ENCODE peak calls at places on chromosomes 13 and 19, in nine cellular contexts. One of them, this sample, is unnamed.
A peak's percentile ranks its signal among the peaks of the same experiment; 100 is the strongest.

GRCh38 chr13:30743319-30744055 is 8.1 kb downstream of the ALOX5AP start:
- DNase-seq in neural progenitor cell: no peak
- DNase-seq in esophagus muscularis mucosa: no peak
- DNase-seq in psoas muscle: peak; percentile 61
- DNase-seq in heart left ventricle: no peak
- DNase-seq in testis: peak; percentile 71
- DNase-seq in HFF-Myc: peak; percentile 84
- DNase-seq in AG04450: peak; percentile 93
- DNase-seq in ovary: peak; percentile 38
- DNase-seq in this sample: peak; percentile 99

GRCh38 chr19:22545751-22546150 is 88.4 kb upstream of the ZNF492 start:
- DNase-seq in AG04450: no peak
- DNase-seq in heart left ventricle: no peak
- DNase-seq in ovary: peak; percentile 81
- DNase-seq in psoas muscle: no peak
- DNase-seq in testis: peak; percentile 86
- DNase-seq in esophagus muscularis mucosa: no peak
- DNase-seq in neural progenitor cell: peak; percentile 7
- DNase-seq in HFF-Myc: peak; percentile 0
- DNase-seq in this sample: no peak

GRCh38 chr19:16340092-16340491 is 15.5 kb downstream of the KLF2 start:
- DNase-seq in testis: no peak
- DNase-seq in psoas muscle: no peak
- DNase-seq in esophagus muscularis mucosa: no peak
- DNase-seq in ovary: peak; percentile 71
- DNase-seq in HFF-Myc: no peak
- DNase-seq in AG04450: no peak
- DNase-seq in heart left ventricle: no peak
- DNase-seq in neural progenitor cell: no peak
- DNase-seq in this sample: peak; percentile 66

GRCh38 chr19:8110931-8111330 is 38.5 kb downstream of the FBN3 start:
- DNase-seq in testis: no peak
- DNase-seq in psoas muscle: no peak
- DNase-seq in HFF-Myc: no peak
- DNase-seq in ovary: no peak
- DNase-seq in heart left ventricle: peak; percentile 28
- DNase-seq in AG04450: no peak
- DNase-seq in neural progenitor cell: no peak
- DNase-seq in esophagus muscularis mucosa: no peak
- DNase-seq in this sample: no peak

GRCh38 chr13:42497798-42498197 is 76.2 kb upstream of the TNFSF11 start:
- DNase-seq in AG04450: no peak
- DNase-seq in neural progenitor cell: no peak
- DNase-seq in esophagus muscularis mucosa: no peak
- DNase-seq in psoas muscle: no peak
- DNase-seq in heart left ventricle: no peak
- DNase-seq in HFF-Myc: no peak
- DNase-seq in testis: no peak
- DNase-seq in ovary: no peak
- DNase-seq in this sample: peak; percentile 85

GRCh38 chr13:113178070-113178895 is 19.8 kb downstream of the PROZ start:
- DNase-seq in heart left ventricle: no peak
- DNase-seq in neural progenitor cell: no peak
- DNase-seq in psoas muscle: no peak
- DNase-seq in ovary: no peak
- DNase-seq in HFF-Myc: peak; percentile 65
- DNase-seq in AG04450: peak; percentile 97
- DNase-seq in testis: no peak
- DNase-seq in esophagus muscularis mucosa: no peak
- DNase-seq in this sample: peak; percentile 91

GRCh38 chr19:32186542-32187330 is 158.7 kb upstream of the ZNF507 start:
- DNase-seq in neural progenitor cell: no peak
- DNase-seq in psoas muscle: no peak
- DNase-seq in heart left ventricle: no peak
- DNase-seq in ovary: no peak
- DNase-seq in esophagus muscularis mucosa: no peak
- DNase-seq in AG04450: no peak
- DNase-seq in testis: no peak
- DNase-seq in HFF-Myc: no peak
- DNase-seq in this sample: no peak

GRCh38 chr19:58361900-58362271 is 665 bp downstream of the ZNF497 start:
- DNase-seq in testis: peak; percentile 63
- DNase-seq in HFF-Myc: no peak
- DNase-seq in ovary: peak; percentile 72
- DNase-seq in psoas muscle: peak; percentile 76
- DNase-seq in esophagus muscularis mucosa: no peak
- DNase-seq in AG04450: no peak
- DNase-seq in heart left ventricle: peak; percentile 75
- DNase-seq in neural progenitor cell: no peak
- DNase-seq in this sample: no peak

GRCh38 chr13:94617389-94618000 is 15.8 kb downstream of the GPR180 start:
- DNase-seq in testis: no peak
- DNase-seq in psoas muscle: no peak
- DNase-seq in AG04450: no peak
- DNase-seq in heart left ventricle: no peak
- DNase-seq in ovary: no peak
- DNase-seq in neural progenitor cell: no peak
- DNase-seq in HFF-Myc: no peak
- DNase-seq in esophagus muscularis mucosa: no peak
- DNase-seq in this sample: peak; percentile 24

GRCh38 chr13:76903544-76904162 is 17.4 kb upstream of the KCTD12 start:
- DNase-seq in ovary: peak; percentile 48
- DNase-seq in neural progenitor cell: peak; percentile 81
- DNase-seq in heart left ventricle: peak; percentile 67
- DNase-seq in psoas muscle: no peak
- DNase-seq in HFF-Myc: no peak
- DNase-seq in esophagus muscularis mucosa: no peak
- DNase-seq in testis: peak; percentile 69
- DNase-seq in AG04450: peak; percentile 50
- DNase-seq in this sample: peak; percentile 77

GRCh38 chr13:27293873-27294515 is 23.4 kb downstream of the RASL11A start:
- DNase-seq in AG04450: no peak
- DNase-seq in testis: no peak
- DNase-seq in HFF-Myc: no peak
- DNase-seq in heart left ventricle: no peak
- DNase-seq in esophagus muscularis mucosa: no peak
- DNase-seq in neural progenitor cell: no peak
- DNase-seq in ovary: no peak
- DNase-seq in psoas muscle: no peak
- DNase-seq in this sample: no peak

GRCh38 chr13:89199138-89199537 is 1528.0 kb downstream of the SLITRK5 start:
- DNase-seq in heart left ventricle: no peak
- DNase-seq in testis: no peak
- DNase-seq in AG04450: no peak
- DNase-seq in neural progenitor cell: no peak
- DNase-seq in ovary: no peak
- DNase-seq in psoas muscle: no peak
- DNase-seq in esophagus muscularis mucosa: no peak
- DNase-seq in HFF-Myc: no peak
- DNase-seq in this sample: no peak

GRCh38 chr13:21734961-21735360 is 64.1 kb downstream of the FGF9 start:
- DNase-seq in HFF-Myc: no peak
- DNase-seq in testis: no peak
- DNase-seq in psoas muscle: no peak
- DNase-seq in heart left ventricle: no peak
- DNase-seq in AG04450: no peak
- DNase-seq in esophagus muscularis mucosa: no peak
- DNase-seq in ovary: no peak
- DNase-seq in neural progenitor cell: no peak
- DNase-seq in this sample: no peak

GRCh38 chr13:92379371-92379770 is 847.2 kb upstream of the GPC6 start:
- DNase-seq in HFF-Myc: no peak
- DNase-seq in psoas muscle: no peak
- DNase-seq in AG04450: no peak
- DNase-seq in esophagus muscularis mucosa: no peak
- DNase-seq in heart left ventricle: no peak
- DNase-seq in neural progenitor cell: no peak
- DNase-seq in testis: no peak
- DNase-seq in ovary: no peak
- DNase-seq in this sample: no peak

GRCh38 chr19:44626067-44626624 is 12.8 kb downstream of the IGSF23 start:
- DNase-seq in testis: no peak
- DNase-seq in esophagus muscularis mucosa: no peak
- DNase-seq in neural progenitor cell: no peak
- DNase-seq in AG04450: peak; percentile 97
- DNase-seq in HFF-Myc: peak; percentile 76
- DNase-seq in heart left ventricle: no peak
- DNase-seq in psoas muscle: no peak
- DNase-seq in ovary: no peak
- DNase-seq in this sample: peak; percentile 94

GRCh38 chr13:48976677-48977625 is 1.2 kb downstream of the FNDC3A start:
- DNase-seq in esophagus muscularis mucosa: no peak
- DNase-seq in neural progenitor cell: no peak
- DNase-seq in HFF-Myc: no peak
- DNase-seq in heart left ventricle: no peak
- DNase-seq in psoas muscle: no peak
- DNase-seq in ovary: no peak
- DNase-seq in testis: peak; percentile 75
- DNase-seq in AG04450: no peak
- DNase-seq in this sample: peak; percentile 42

GRCh38 chr19:3047307-3048189 is 14.7 kb downstream of the TLE5 start:
- DNase-seq in psoas muscle: peak; percentile 92
- DNase-seq in neural progenitor cell: peak; percentile 92
- DNase-seq in HFF-Myc: peak; percentile 29
- DNase-seq in ovary: peak; percentile 84
- DNase-seq in esophagus muscularis mucosa: peak; percentile 97
- DNase-seq in heart left ventricle: peak; percentile 86
- DNase-seq in AG04450: peak; percentile 23
- DNase-seq in testis: peak; percentile 92
- DNase-seq in this sample: peak; percentile 69

DNA sequence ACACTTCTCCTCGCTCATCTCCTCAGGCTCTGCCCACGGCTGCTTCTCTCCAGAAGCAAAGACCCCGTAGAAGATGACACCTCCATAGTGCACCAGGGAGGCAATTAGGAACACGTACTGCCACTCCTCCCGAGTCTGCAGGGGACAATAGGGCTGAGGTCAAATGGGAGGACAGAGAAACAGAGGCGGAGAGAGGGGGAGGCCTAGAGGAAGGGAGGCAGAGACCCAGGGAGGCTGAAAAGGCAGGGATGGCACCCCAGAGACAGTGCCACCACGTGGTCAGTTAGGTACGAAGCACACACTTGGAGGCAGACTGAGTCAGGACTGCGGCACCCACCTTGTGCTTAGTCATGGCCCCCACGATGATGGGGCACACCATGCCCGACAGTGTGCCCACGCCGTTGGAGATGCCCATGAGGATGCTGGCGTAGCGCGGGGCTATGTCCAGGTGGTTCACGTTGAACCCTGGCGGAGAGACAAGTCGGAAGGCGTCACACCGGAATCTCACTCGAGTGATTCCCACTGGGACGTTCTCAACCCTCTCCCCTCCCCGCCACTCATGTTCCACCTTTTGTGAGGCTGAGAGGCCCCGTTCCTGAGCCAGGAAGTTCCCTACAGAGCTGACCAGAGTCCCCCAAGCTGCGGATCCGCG is 5.6 kb downstream of the GFY start:
- DNase-seq in psoas muscle: no peak
- DNase-seq in testis: no peak
- DNase-seq in neural progenitor cell: peak; percentile 38
- DNase-seq in heart left ventricle: no peak
- DNase-seq in esophagus muscularis mucosa: no peak
- DNase-seq in ovary: no peak
- DNase-seq in HFF-Myc: no peak
- DNase-seq in AG04450: no peak
- DNase-seq in this sample: no peak
- TF ChIP-seq CTCF in psoas muscle: no peak
- TF ChIP-seq CTCF in testis: no peak
- TF ChIP-seq CTCF in neural progenitor cell: peak; percentile 46
- TF ChIP-seq CTCF in heart left ventricle: no peak
- TF ChIP-seq CTCF in esophagus muscularis mucosa: no peak
- TF ChIP-seq CTCF in ovary: no peak
- TF ChIP-seq CTCF in HFF-Myc: peak; percentile 35
- TF ChIP-seq CTCF in AG04450: peak; percentile 16
- TF ChIP-seq CTCF in this sample: peak; percentile 34

GRCh38 chr19:2045501-2046045 is 5.5 kb downstream of the MKNK2 start:
- DNase-seq in ovary: no peak
- DNase-seq in esophagus muscularis mucosa: no peak
- DNase-seq in heart left ventricle: no peak
- DNase-seq in neural progenitor cell: no peak
- DNase-seq in psoas muscle: peak; percentile 84
- DNase-seq in AG04450: no peak
- DNase-seq in testis: no peak
- DNase-seq in HFF-Myc: no peak
- DNase-seq in this sample: no peak
- H3K4me3 ChIP-seq in ovary: no peak overlapping the region
- H3K4me3 ChIP-seq in esophagus muscularis mucosa: no peak overlapping the region
- H3K4me3 ChIP-seq in heart left ventricle: no peak overlapping the region
- H3K4me3 ChIP-seq in neural progenitor cell: no peak overlapping the region
- H3K4me3 ChIP-seq in psoas muscle: peak overlapping the region; percentile 97
- H3K4me3 ChIP-seq in AG04450: no peak overlapping the region
- H3K4me3 ChIP-seq in testis: no peak overlapping the region
- H3K4me3 ChIP-seq in HFF-Myc: no peak overlapping the region
- H3K4me3 ChIP-seq in this sample: no peak overlapping the region

GRCh38 chr19:43532962-43533545 is at the start of gene ZNF575:
- DNase-seq in testis: peak; percentile 95
- DNase-seq in AG04450: peak; percentile 93
- DNase-seq in neural progenitor cell: peak; percentile 95
- DNase-seq in heart left ventricle: peak; percentile 94
- DNase-seq in esophagus muscularis mucosa: peak; percentile 96
- DNase-seq in HFF-Myc: peak; percentile 81
- DNase-seq in ovary: peak; percentile 92
- DNase-seq in psoas muscle: peak; percentile 92
- DNase-seq in this sample: peak; percentile 96
- TF ChIP-seq CTCF in testis: no peak
- TF ChIP-seq CTCF in AG04450: no peak
- TF ChIP-seq CTCF in neural progenitor cell: no peak
- TF ChIP-seq CTCF in heart left ventricle: no peak
- TF ChIP-seq CTCF in esophagus muscularis mucosa: no peak
- TF ChIP-seq CTCF in HFF-Myc: no peak
- TF ChIP-seq CTCF in ovary: no peak
- TF ChIP-seq CTCF in psoas muscle: no peak
- TF ChIP-seq CTCF in this sample: no peak

GRCh38 chr19:38850231-38850975 is 617 bp upstream of the HNRNPL start:
- DNase-seq in HFF-Myc: peak; percentile 100
- DNase-seq in heart left ventricle: peak; percentile 99
- DNase-seq in neural progenitor cell: peak; percentile 100
- DNase-seq in esophagus muscularis mucosa: peak; percentile 100
- DNase-seq in testis: peak; percentile 100
- DNase-seq in ovary: peak; percentile 99
- DNase-seq in psoas muscle: peak; percentile 100
- DNase-seq in AG04450: peak; percentile 100
- DNase-seq in this sample: peak; percentile 100

GRCh38 chr19:38851622-38852230 is 1.9 kb upstream of the HNRNPL start:
- DNase-seq in psoas muscle: peak; percentile 97
- DNase-seq in AG04450: peak; percentile 79
- DNase-seq in HFF-Myc: peak; percentile 67
- DNase-seq in testis: peak; percentile 95
- DNase-seq in neural progenitor cell: peak; percentile 96
- DNase-seq in ovary: peak; percentile 95
- DNase-seq in esophagus muscularis mucosa: peak; percentile 98
- DNase-seq in heart left ventricle: peak; percentile 97
- DNase-seq in this sample: peak; percentile 91

GRCh38 chr19:38852231-38853044 is 2.7 kb upstream of the HNRNPL start:
- DNase-seq in psoas muscle: peak; percentile 84
- DNase-seq in ovary: peak; percentile 82
- DNase-seq in HFF-Myc: no peak
- DNase-seq in AG04450: no peak
- DNase-seq in heart left ventricle: peak; percentile 67
- DNase-seq in testis: peak; percentile 66
- DNase-seq in esophagus muscularis mucosa: no peak
- DNase-seq in neural progenitor cell: peak; percentile 60
- DNase-seq in this sample: peak; percentile 54

GRCh38 chr19:38850976-38851621 is 1.3 kb upstream of the HNRNPL start:
- DNase-seq in HFF-Myc: no peak
- DNase-seq in heart left ventricle: peak; percentile 77
- DNase-seq in AG04450: no peak
- DNase-seq in neural progenitor cell: peak; percentile 80
- DNase-seq in esophagus muscularis mucosa: no peak
- DNase-seq in testis: peak; percentile 34
- DNase-seq in ovary: peak; percentile 78
- DNase-seq in psoas muscle: peak; percentile 74
- DNase-seq in this sample: no peak

GRCh38 chr19:38853214-38853613 is 3.4 kb upstream of the HNRNPL start:
- DNase-seq in testis: no peak
- DNase-seq in HFF-Myc: no peak
- DNase-seq in neural progenitor cell: no peak
- DNase-seq in AG04450: no peak
- DNase-seq in heart left ventricle: no peak
- DNase-seq in esophagus muscularis mucosa: no peak
- DNase-seq in ovary: peak; percentile 49
- DNase-seq in psoas muscle: no peak
- DNase-seq in this sample: no peak
- H3K4me3 ChIP-seq in testis: no peak overlapping the region
- H3K4me3 ChIP-seq in HFF-Myc: peak overlapping the region; percentile 61
- H3K4me3 ChIP-seq in neural progenitor cell: peak overlapping the region; percentile 98
- H3K4me3 ChIP-seq in AG04450: peak overlapping the region; percentile 82
- H3K4me3 ChIP-seq in heart left ventricle: peak overlapping the region; percentile 95
- H3K4me3 ChIP-seq in esophagus muscularis mucosa: peak overlapping the region; percentile 97
- H3K4me3 ChIP-seq in ovary: peak overlapping the region; percentile 67
- H3K4me3 ChIP-seq in psoas muscle: peak overlapping the region; percentile 92
- H3K4me3 ChIP-seq in this sample: peak overlapping the region; percentile 76